ENCODE peak calls at places on chromosome 14, in nine cellular contexts. X is A549, T is GM23338, A is ovary, F is HepG2, R is tibial artery, O is colonic mucosa, W is uterus, V is pancreas. G is an unnamed sample.

GRCh38 chr14:55107766-55108554 is 21.1 kb upstream of the LGALS3 start:
- DNase-seq in O (peak; percentile 83), V (peak; percentile 64), R (peak; percentile 96), W (peak; percentile 93), X (peak; percentile 71), T (no peak), F (peak; percentile 83), A (peak; percentile 94), G (peak; percentile 36)

GRCh38 chr14:32764131-32764530 is 174.5 kb upstream of the NPAS3 start:
- DNase-seq in X (no peak), R (no peak), O (no peak), T (no peak), W (no peak), A (no peak), V (no peak), F (no peak), G (no peak)

GRCh38 chr14:105890474-105891220 is 364.3 kb downstream of the TMEM121 start:
- DNase-seq in A (peak; percentile 25), F (no peak), X (no peak), T (no peak), R (peak; percentile 59), O (no peak), W (peak; percentile 4), V (no peak), G (peak; percentile 12)

GRCh38 chr14:105087963-105088811 is 23.0 kb upstream of the GPR132 start:
- DNase-seq in X (peak; percentile 60), T (peak; percentile 78), F (peak; percentile 40), V (peak; percentile 47), O (peak; percentile 53), A (peak; percentile 88), W (peak; percentile 80), R (peak; percentile 88), G (peak; percentile 91)

GRCh38 chr14:24145700-24146621 is at the start of gene PSME2:
- DNase-seq in A (no peak), W (no peak), R (no peak), X (peak; percentile 51), V (no peak), O (no peak), F (no peak), T (no peak), G (no peak)

GRCh38 chr14:65403231-65403630 is 9.3 kb upstream of the FUT8 start:
- DNase-seq in A (no peak), X (no peak), R (no peak), F (no peak), T (no peak), O (no peak), V (no peak), W (no peak), G (no peak)

GRCh38 chr14:105197274-105197673 is 16.2 kb upstream of the NUDT14 start:
- DNase-seq in W (no peak), O (no peak), R (no peak), T (no peak), F (no peak), A (no peak), X (no peak), V (no peak), G (no peak)

GRCh38 chr14:104110491-104111209 is 25.1 kb downstream of the ASPG start:
- DNase-seq in V (no peak), T (no peak), A (no peak), R (peak; percentile 54), W (no peak), F (no peak), X (no peak), O (peak; percentile 16), G (no peak)

GRCh38 chr14:26594148-26594547 is 3.7 kb downstream of the NOVA1 start:
- DNase-seq in T (no peak), W (no peak), V (no peak), A (no peak), O (no peak), X (no peak), F (no peak), R (no peak), G (no peak)

GRCh38 chr14:25049559-25050493 is at the start of gene STXBP6:
- DNase-seq in O (peak; percentile 76), R (peak; percentile 73), F (peak; percentile 65), A (peak; percentile 75), T (peak; percentile 81), X (peak; percentile 11), W (peak; percentile 70), V (peak; percentile 88), G (peak; percentile 74)

GRCh38 chr14:105145381-105146180 is 23.0 kb downstream of the JAG2 start:
- DNase-seq in A (peak; percentile 31), W (no peak), V (no peak), O (no peak), F (no peak), R (peak; percentile 58), X (no peak), T (no peak), G (no peak)

GRCh38 chr14:23399591-23399990 is 8.5 kb downstream of the MYH6 start:
- DNase-seq in F (no peak), T (no peak), X (no peak), A (no peak), V (no peak), W (no peak), R (no peak), O (no peak), G (no peak)

GRCh38 chr14:95660550-95661515 is 25.4 kb upstream of the TCL1B start:
- DNase-seq in T (no peak), O (no peak), X (no peak), V (no peak), R (no peak), A (peak; percentile 46), W (peak; percentile 20), F (no peak), G (no peak)

GRCh38 chr14:26323781-26324363 is 274.0 kb downstream of the NOVA1 start:
- DNase-seq in X (no peak), W (no peak), F (no peak), O (no peak), R (no peak), V (no peak), A (no peak), T (no peak), G (no peak)

GRCh38 chr14:103382375-103382774 is 2.8 kb upstream of the MARK3 start:
- DNase-seq in F (no peak), T (no peak), O (no peak), V (no peak), R (no peak), W (no peak), X (no peak), A (no peak), G (no peak)

GRCh38 chr14:71758198-71758955 is 173.9 kb upstream of the RGS6 start:
- DNase-seq in W (no peak), T (no peak), O (no peak), X (no peak), V (no peak), F (no peak), A (no peak), R (no peak), G (no peak)

GRCh38 chr14:97218336-97218712 is 421.1 kb downstream of the VRK1 start:
- DNase-seq in W (no peak), V (no peak), O (no peak), T (peak; percentile 77), R (no peak), X (no peak), F (no peak), A (no peak), G (no peak)

GRCh38 chr14:64706119-64706465 is 1.9 kb downstream of the PLEKHG3 start:
- DNase-seq in W (no peak), X (no peak), V (no peak), F (no peak), R (no peak), A (no peak), O (no peak), T (no peak), G (no peak)

GRCh38 chr14:36099619-36100018 is 76.9 kb downstream of the PTCSC3 start:
- DNase-seq in W (no peak), T (no peak), R (no peak), F (no peak), A (no peak), O (no peak), V (no peak), X (no peak), G (no peak)

DNA sequence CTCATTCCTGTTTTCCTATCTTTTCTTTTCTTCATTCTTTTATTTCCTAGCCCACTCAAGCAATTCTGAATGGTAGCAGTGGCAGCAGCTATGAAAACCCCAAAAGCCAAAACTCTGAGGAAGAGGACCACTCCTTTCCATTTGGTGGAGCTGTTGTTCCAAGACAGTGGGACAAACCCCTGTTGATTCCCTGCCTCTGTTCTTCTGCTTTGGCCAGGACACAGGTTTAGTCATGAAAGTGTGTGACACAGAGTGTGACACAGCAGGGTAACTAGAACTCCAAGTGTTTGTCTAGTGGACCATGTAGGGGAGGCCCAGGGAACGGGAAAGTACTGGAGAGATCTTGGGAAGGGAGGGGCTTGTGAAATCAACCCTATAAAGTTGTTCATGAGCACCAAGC is 71.1 kb downstream of the PTCSC3 start:
- DNase-seq in O (no peak), A (no peak), V (no peak), F (peak; percentile 21), T (peak; percentile 80), X (no peak), R (no peak), W (no peak), G (peak; percentile 41)
- TF ChIP-seq CTCF in O (no peak), A (no peak), V (no peak), F (peak; percentile 57), T (peak; percentile 94), X (no peak), R (no peak), W (no peak), G (peak; percentile 32)

GRCh38 chr14:63267171-63267570 is 51.6 kb downstream of the GPHB5 start:
- DNase-seq in O (no peak), F (no peak), V (no peak), T (no peak), X (no peak), A (no peak), R (no peak), W (no peak), G (no peak)
- H3K4me3 ChIP-seq in O (no peak overlapping the region), F (no peak overlapping the region), V (no peak overlapping the region), T (no peak overlapping the region), X (no peak overlapping the region), A (no peak overlapping the region), R (no peak overlapping the region), W (no peak overlapping the region), G (no peak overlapping the region)

DNA sequence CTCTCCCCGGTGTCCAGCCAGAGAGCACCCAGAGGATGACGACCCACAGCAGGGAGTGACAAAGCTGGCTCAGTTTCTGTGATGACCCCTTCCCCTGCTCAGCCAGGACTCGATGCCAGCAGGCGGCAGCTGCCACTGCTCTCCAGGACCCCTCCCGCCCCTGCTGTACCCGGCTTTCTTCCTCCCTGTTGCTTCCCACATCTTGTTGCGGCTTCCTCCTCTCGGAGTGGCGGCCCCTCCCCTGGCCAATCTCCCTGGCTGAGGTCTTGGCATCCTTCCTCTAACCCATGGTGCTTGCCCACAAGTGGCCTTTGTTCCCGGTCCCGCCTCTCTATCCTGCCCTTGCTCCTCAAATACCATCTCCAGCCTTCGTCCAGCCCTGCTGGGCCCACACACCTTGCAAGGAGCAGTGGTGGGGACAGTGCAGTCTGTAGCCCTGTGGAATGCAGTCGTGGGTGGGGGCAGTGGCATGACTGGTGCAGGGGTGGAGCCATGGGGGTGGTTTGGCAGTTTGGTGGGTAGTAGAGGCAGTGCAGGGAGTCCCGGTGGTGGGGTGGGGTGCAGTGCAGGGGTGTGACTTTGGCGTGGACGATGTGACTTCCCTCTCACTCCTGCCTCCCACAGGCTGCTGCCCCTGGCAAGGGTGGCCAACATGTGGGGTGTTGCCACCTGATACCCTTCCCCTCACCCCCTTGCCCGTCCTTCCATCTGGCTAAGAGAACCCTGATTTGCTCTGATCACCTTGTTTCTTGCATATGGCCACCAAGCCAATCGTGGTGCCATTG is 16.3 kb upstream of the BEGAIN start:
- DNase-seq in R (peak; percentile 66), T (no peak), A (peak; percentile 27), V (no peak), W (no peak), F (no peak), O (no peak), X (no peak), G (no peak)
- H3K4me1 ChIP-seq in R (no peaks in the 10 kb centered on the region), T (no peaks in the 10 kb centered on the region), A (no peaks in the 10 kb centered on the region), V (no peaks in the 10 kb centered on the region), W (no peaks in the 10 kb centered on the region), F (no peaks in the 10 kb centered on the region), O (no peaks in the 10 kb centered on the region), X (no peaks in the 10 kb centered on the region), G (no peaks in the 10 kb centered on the region)

GRCh38 chr14:28975084-28975483 is 208.5 kb downstream of the FOXG1 start:
- DNase-seq in R (no peak), T (peak; percentile 67), A (no peak), F (no peak), W (no peak), O (no peak), X (no peak), V (no peak), G (no peak)
- TF ChIP-seq CTCF in R (no peak), T (no peak), A (no peak), F (no peak), W (no peak), O (no peak), X (no peak), V (no peak), G (no peak)